ENCODE peak calls at places on chromosomes 1 and 21, in seven cellular contexts. N is mammary epithelial cell; A is ovary; G is CD8-positive, alpha-beta memory T cell; K is activated T-helper 1 cell treated with Interleukin-2 at 50 U/mL for 16 hours; U is RPMI8226; E is amniotic epithelial cell. O is an unnamed sample.

GRCh38 chr1:25198731-25199231 is 33.5 kb downstream of the SYF2 start:
- DNase-seq in N (peak; percentile 21), A (no peak), G (peak; percentile 18), U (no peak), K (no peak), E (no peak), O (no peak)

GRCh38 chr21:38261851-38262250 is 5.1 kb downstream of the KCNJ15 start:
- DNase-seq in A (no peak), K (no peak), G (no peak), E (peak; percentile 27), U (no peak), N (no peak), O (no peak)

GRCh38 chr1:113860891-113861290 is 10.6 kb downstream of the PTPN22 start:
- DNase-seq in A (no peak), E (peak; percentile 88), K (no peak), U (no peak), G (no peak), N (peak; percentile 38), O (no peak)

GRCh38 chr1:45862008-45862407 is 58.6 kb downstream of the MAST2 start:
- DNase-seq in U (no peak), N (no peak), G (no peak), K (no peak), E (no peak), A (no peak), O (no peak)

GRCh38 chr1:223307544-223307943 is 56.4 kb downstream of the SUSD4 start:
- DNase-seq in N (no peak), A (no peak), G (no peak), U (no peak), K (no peak), E (no peak), O (no peak)

GRCh38 chr1:9319789-9320519 is 27.3 kb downstream of the SPSB1 start:
- DNase-seq in G (no peak), K (no peak), E (no peak), U (peak; percentile 27), A (no peak), N (no peak), O (no peak)

GRCh38 chr1:15758953-15759661 is 512 bp downstream of the FBLIM1 start:
- DNase-seq in U (no peak), K (no peak), G (no peak), A (no peak), E (no peak), N (peak; percentile 27), O (no peak)

GRCh38 chr21:39564200-39564599 is 48.5 kb upstream of the B3GALT5 start:
- DNase-seq in G (no peak), U (no peak), E (no peak), K (no peak), N (no peak), A (no peak), O (no peak)

GRCh38 chr1:35486858-35487408 is 70.3 kb downstream of the KIAA0319L start:
- DNase-seq in A (no peak), U (no peak), N (no peak), K (no peak), E (no peak), G (no peak), O (no peak)

GRCh38 chr1:116982319-116983004 is 19.1 kb upstream of the CD101 start:
- DNase-seq in G (no peak), K (no peak), N (no peak), E (no peak), A (no peak), U (no peak), O (no peak)

GRCh38 chr1:205598841-205599666 is 32.8 kb downstream of the ELK4 start:
- DNase-seq in K (no peak), U (no peak), E (peak; percentile 79), A (peak; percentile 87), N (peak; percentile 22), G (no peak), O (no peak)

GRCh38 chr1:158017800-158018595 is 24.6 kb downstream of the KIRREL1 start:
- DNase-seq in G (no peak), N (no peak), E (no peak), K (no peak), A (no peak), U (no peak), O (no peak)

GRCh38 chr1:45334308-45335245 is 5.4 kb upstream of the TOE1 start:
- DNase-seq in U (no peak), E (no peak), K (no peak), N (no peak), A (no peak), G (no peak), O (no peak)

GRCh38 chr21:22145555-22145954 is 1147.3 kb downstream of the NCAM2 start:
- DNase-seq in A (no peak), U (no peak), G (no peak), N (no peak), E (no peak), K (no peak), O (no peak)

GRCh38 chr1:79877086-79877485 is 870.6 kb upstream of the ADGRL4 start:
- DNase-seq in K (no peak), U (no peak), E (no peak), A (no peak), G (no peak), N (no peak), O (no peak)

GRCh38 chr1:236741757-236742156 is 53.3 kb upstream of the MTR start:
- DNase-seq in A (no peak), K (no peak), E (no peak), U (no peak), N (no peak), G (no peak), O (no peak)

GRCh38 chr1:173190101-173190895 is 16.8 kb downstream of the TNFSF4 start:
- DNase-seq in K (no peak), A (peak; percentile 60), G (no peak), E (peak; percentile 73), N (peak; percentile 93), U (peak; percentile 99), O (no peak)

GRCh38 chr1:53326598-53327182 is 1.2 kb downstream of the LRP8 start:
- DNase-seq in A (peak; percentile 33), N (no peak), G (no peak), E (no peak), U (peak; percentile 85), K (no peak), O (no peak)